ENCODE peak calls at places on chromosome 16, in four cellular contexts. A, P, D and N are unnamed samples. For H3K4me1 and H3K9me3, the result is how much of the 10 kb centered on the place peaks cover.

GRCh38 chr16:1535391-1536291 is 2.2 kb downstream of the TMEM204 start:
- DNase-seq in P (no peak), A (no peak), D (no peak), N (no peak)

GRCh38 chr16:66277311-66278070 is 89.0 kb upstream of the CDH5 start:
- DNase-seq in P (no peak), A (no peak), D (no peak), N (peak)

GRCh38 chr16:67486805-67487204 is 3.5 kb upstream of the AGRP start:
- DNase-seq in A (no peak), D (no peak), P (no peak), N (no peak)

GRCh38 chr16:47944589-47944988 is 211.2 kb downstream of the ABCC12 start:
- DNase-seq in P (no peak), A (no peak), D (no peak), N (no peak)

GRCh38 chr16:72833969-72834368 is 214.0 kb downstream of the ZFHX3 start:
- DNase-seq in D (no peak), A (no peak), P (no peak), N (no peak)

GRCh38 chr16:28845173-28846079 is 722 bp downstream of the TUFM start:
- DNase-seq in D (peak), A (no peak), P (no peak), N (no peak)

GRCh38 chr16:67170168-67170947 is at the start of gene NOL3:
- DNase-seq in D (peak), A (peak), P (peak), N (peak)

GRCh38 chr16:85615852-85616607 is 2.9 kb downstream of the GSE1 start:
- DNase-seq in P (peak), A (peak), D (peak), N (peak)

GRCh38 chr16:79871906-79872305 is 271.4 kb upstream of the MAF start:
- DNase-seq in D (no peak), A (no peak), P (no peak), N (no peak)

GRCh38 chr16:12546918-12547607 is 256.6 kb downstream of the CPPED1 start:
- DNase-seq in A (no peak), D (no peak), P (no peak), N (no peak)

GRCh38 chr16:81261049-81261648 is 22.7 kb downstream of the BCO1 start:
- DNase-seq in D (peak), P (no peak), A (no peak), N (no peak)

GRCh38 chr16:10598157-10598556 is 17.8 kb upstream of the EMP2 start:
- DNase-seq in A (no peak), P (no peak), D (no peak), N (no peak)

GRCh38 chr16:11632455-11632921 is 35.8 kb upstream of the SNN start:
- DNase-seq in D (no peak), P (no peak), A (no peak), N (peak)

GRCh38 chr16:85718682-85719081 is 29.9 kb upstream of the GINS2 start:
- DNase-seq in D (peak), A (no peak), P (no peak), N (no peak)

GRCh38 chr16:1474047-1474446 is 781 bp downstream of the CLCN7 start:
- DNase-seq in A (no peak), D (no peak), P (no peak), N (no peak)

GRCh38 chr16:67199011-67199807 is at the start of gene ELMO3:
- DNase-seq in A (no peak), D (no peak), P (peak), N (no peak)

GRCh38 chr16:58661199-58661830 is 23.3 kb downstream of the SLC38A7 start:
- DNase-seq in P (peak), A (peak), D (peak), N (peak)

GRCh38 chr16:13070268-13070667 is 168.9 kb downstream of the SHISA9 start:
- DNase-seq in D (no peak), P (no peak), A (no peak), N (no peak)

GRCh38 chr16:87203060-87203656 is 114.0 kb downstream of the C16orf95 start:
- DNase-seq in P (peak), D (peak), A (no peak), N (peak)

GRCh38 chr16:14400285-14400977 is 229.6 kb downstream of the PARN start:
- DNase-seq in D (no peak), A (no peak), P (no peak), N (no peak)

GRCh38 chr16:12455287-12455798 is 348.3 kb downstream of the CPPED1 start:
- DNase-seq in P (peak), D (peak), A (no peak), N (peak)

GRCh38 chr16:23333034-23333579 is 31.0 kb downstream of the SCNN1B start:
- DNase-seq in D (peak), P (no peak), A (no peak), N (no peak)

GRCh38 chr16:85910073-85910853 is 11.3 kb downstream of the IRF8 start:
- DNase-seq in D (no peak), A (no peak), P (no peak), N (no peak)

GRCh38 chr16:84843149-84844048 is 23.6 kb downstream of the CRISPLD2 start:
- DNase-seq in P (no peak), D (no peak), A (no peak), N (no peak)

GRCh38 chr16:85556456-85557082 is 56.6 kb upstream of the GSE1 start:
- DNase-seq in A (no peak), P (peak), D (peak), N (peak)

GRCh38 chr16:11737678-11738077 is 5.0 kb downstream of the TXNDC11 start:
- DNase-seq in P (no peak), A (no peak), D (no peak), N (no peak)

GRCh38 chr16:67265834-67266233 is 13.5 kb upstream of the PLEKHG4 start:
- DNase-seq in A (no peak), D (no peak), P (no peak), N (no peak)

GRCh38 chr16:10642964-10643363 is 51.8 kb downstream of the TEKT5 start:
- DNase-seq in D (no peak), A (no peak), P (no peak), N (no peak)

GRCh38 chr16:51388516-51388951 is 237.5 kb upstream of the SALL1 start:
- DNase-seq in P (no peak), A (no peak), D (no peak), N (no peak)

GRCh38 chr16:48576927-48577326 is 33.1 kb downstream of the N4BP1 start:
- DNase-seq in A (no peak), P (no peak), D (peak), N (no peak)

GRCh38 chr16:17945080-17945601 is 391.4 kb downstream of the NPIPA8 start:
- DNase-seq in P (no peak), D (no peak), A (no peak), N (no peak)

GRCh38 chr16:87499189-87499486 is 6.3 kb upstream of the ZCCHC14 start:
- DNase-seq in A (no peak), D (peak), P (no peak), N (no peak)

GRCh38 chr16:47574091-47575054 is 113.2 kb downstream of the PHKB start:
- DNase-seq in D (no peak), A (no peak), P (no peak), N (peak)

GRCh38 chr16:5428932-5429331 is 331.3 kb upstream of the EEF2KMT start:
- DNase-seq in A (no peak), P (no peak), D (no peak), N (no peak)

GRCh38 chr16:87344931-87345631 is 27.9 kb upstream of the C16orf95 start:
- DNase-seq in D (no peak), A (no peak), P (peak), N (peak)

GRCh38 chr16:66359012-66359411 is 7.5 kb upstream of the CDH5 start:
- DNase-seq in D (peak), A (no peak), P (no peak), N (no peak)

GRCh38 chr16:77443834-77444460 is 9.1 kb upstream of the ADAMTS18 start:
- DNase-seq in A (no peak), D (no peak), P (no peak), N (no peak)

DNA sequence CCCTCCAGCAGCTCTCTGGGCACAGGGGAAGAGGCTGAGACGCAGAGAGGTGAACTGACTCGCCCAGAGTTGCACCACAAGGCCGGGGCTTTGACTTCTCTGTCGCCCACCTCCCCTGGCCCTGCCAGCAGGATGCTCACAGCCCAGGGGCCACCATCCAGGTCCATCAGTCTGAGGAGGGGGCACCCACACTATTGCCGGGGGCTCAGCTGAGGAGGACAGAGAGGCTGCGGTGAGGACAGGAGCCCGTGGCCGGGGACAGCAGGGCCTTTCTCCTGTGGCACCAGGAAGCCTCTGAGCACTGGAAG is 32.6 kb downstream of the KDM8 start:
- DNase-seq in D (no peak), P (no peak), A (no peak), N (no peak)
- H3K4me1 ChIP-seq in D (under half), P (under half), A (under half), N (under half)

DNA sequence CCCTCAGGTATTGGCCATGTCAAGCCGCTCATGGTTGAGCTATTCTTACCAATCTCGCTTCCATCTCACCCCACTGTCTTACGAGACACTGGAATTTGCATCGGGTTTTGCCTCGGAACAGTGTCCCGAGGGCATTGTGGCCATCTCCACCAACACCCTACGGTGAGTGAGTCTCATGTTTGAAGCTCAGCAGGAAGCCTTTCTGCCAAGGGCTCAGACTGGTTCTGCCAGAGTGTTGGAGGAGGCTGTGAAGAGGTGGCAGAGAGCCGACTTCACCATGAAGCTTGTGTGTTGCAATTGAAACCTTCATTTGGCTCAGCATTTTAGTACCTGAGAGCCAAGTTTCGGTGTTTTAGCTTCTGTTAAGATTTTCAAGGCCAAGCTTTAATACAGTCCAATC is 38.0 kb downstream of the SF3B3 start:
- DNase-seq in A (peak), P (peak), D (no peak), N (no peak)
- H3K4me3 ChIP-seq in A (no peak), P (no peak), D (no peak), N (no peak)

GRCh38 chr16:89467382-89467781 is 23.0 kb downstream of the ANKRD11 start:
- DNase-seq in P (no peak), D (no peak), A (no peak), N (no peak)
- H3K9me3 ChIP-seq in P (under half), D (under half), A (under half), N (under half)

GRCh38 chr16:3195975-3196374 is 8.0 kb downstream of the OR1F1 start:
- DNase-seq in P (no peak), A (no peak), D (peak), N (no peak)
- H3K4me1 ChIP-seq in P (under half), A (under half), D (under half), N (under half)

DNA sequence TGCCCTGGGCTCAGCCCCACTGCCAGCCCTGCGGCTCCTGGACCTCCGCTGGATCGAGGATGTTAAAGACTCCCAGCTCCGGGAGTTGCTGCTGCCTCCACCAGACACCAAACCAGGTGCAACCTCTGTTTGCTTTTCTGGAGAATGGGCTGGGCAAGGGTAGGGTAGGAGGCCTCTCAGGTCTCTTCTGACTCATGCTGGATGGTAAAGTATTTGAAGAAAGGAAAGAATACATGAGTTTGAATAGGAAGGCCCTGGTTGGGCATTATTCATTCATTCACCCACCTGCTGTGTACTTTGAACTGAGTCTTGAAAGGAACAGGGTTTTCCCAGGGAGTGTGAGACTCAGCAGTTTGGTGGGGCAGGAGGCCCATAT is 6.5 kb upstream of the ORAI3 start:
- DNase-seq in A (no peak), P (no peak), D (no peak), N (no peak)
- H3K4me3 ChIP-seq in A (no peak), P (no peak), D (no peak), N (no peak)

GRCh38 chr16:2751577-2752034 is 832 bp upstream of the SRRM2 start:
- DNase-seq in P (no peak), A (no peak), D (no peak), N (no peak)
- H3K9me3 ChIP-seq in P (under half), A (under half), D (under half), N (under half)

GRCh38 chr16:8623634-8624033 is 2.1 kb downstream of the METTL22 start:
- DNase-seq in D (no peak), A (no peak), P (no peak), N (no peak)
- H3K4me1 ChIP-seq in D (under half), A (under half), P (under half), N (under half)

DNA sequence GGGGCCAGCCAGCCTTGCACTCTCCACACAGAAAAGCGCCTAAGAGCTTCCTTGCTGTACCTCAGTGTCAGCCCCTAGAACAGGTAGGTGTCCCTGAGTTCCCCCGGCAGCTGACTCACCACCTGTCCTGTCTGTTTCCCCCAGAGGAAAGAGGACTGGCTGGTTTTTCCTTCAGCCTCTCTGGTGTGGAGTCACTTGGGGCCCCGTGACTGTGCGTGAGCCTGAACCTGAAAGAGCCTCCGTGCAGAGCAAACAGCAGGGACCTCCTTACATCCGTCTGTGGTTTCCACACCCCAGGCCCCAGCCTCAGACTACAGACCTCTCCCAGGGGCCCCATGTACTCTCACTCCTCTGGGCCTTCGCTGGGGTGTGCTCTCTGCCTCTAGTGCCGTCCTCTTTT is 87.8 kb downstream of the GNAO1 start:
- DNase-seq in P (no peak), A (no peak), D (no peak), N (no peak)
- H3K4me3 ChIP-seq in P (no peak), A (no peak), D (no peak), N (no peak)

GRCh38 chr16:64589836-64590235 is 532.0 kb downstream of the CDH11 start:
- DNase-seq in D (no peak), A (no peak), P (no peak), N (no peak)

GRCh38 chr16:64585367-64585766 is 536.5 kb downstream of the CDH11 start:
- DNase-seq in A (no peak), P (no peak), D (no peak), N (no peak)

GRCh38 chr16:64586756-64587155 is 535.1 kb downstream of the CDH11 start:
- DNase-seq in A (no peak), P (no peak), D (no peak), N (no peak)

GRCh38 chr16:64596196-64596595 is 525.7 kb downstream of the CDH11 start:
- DNase-seq in P (no peak), D (no peak), A (no peak), N (no peak)

GRCh38 chr16:64590516-64590915 is 531.3 kb downstream of the CDH11 start:
- DNase-seq in P (no peak), A (no peak), D (peak), N (no peak)
- H3K9me3 ChIP-seq in P (under half), A (under half), D (under half), N (under half)

GRCh38 chr16:4293181-4293716 is 20.4 kb upstream of the TFAP4 start:
- DNase-seq in A (no peak), D (no peak), P (no peak), N (no peak)

GRCh38 chr16:4288148-4288921 is 15.5 kb upstream of the TFAP4 start:
- DNase-seq in D (peak), A (peak), P (peak), N (peak)

GRCh38 chr16:4290236-4290830 is 17.5 kb upstream of the TFAP4 start:
- DNase-seq in P (peak), D (peak), A (peak), N (peak)

GRCh38 chr16:4293822-4294457 is 21.1 kb upstream of the TFAP4 start:
- DNase-seq in P (peak), D (peak), A (peak), N (peak)

GRCh38 chr16:4291699-4292098 is 18.9 kb upstream of the TFAP4 start:
- DNase-seq in P (no peak), D (no peak), A (no peak), N (no peak)
- H3K4me1 ChIP-seq in P (under half), D (half or more), A (under half), N (under half)